ENCODE peak calls at places on chromosomes 11 and 22, in ten cellular contexts. M is HL-60, Z is transverse colon, X is HepG2, R is K562, F is sigmoid colon, I is spleen, D is stomach, Q is breast epithelium, U is HCT116. B is an unnamed sample.

GRCh38 chr11:16299390-16299789 is 57.0 kb downstream of the SOX6 start:
- DNase-seq in U (no peak), M (no peak), D (no peak), F (no peak), R (no peak), X (no peak), I (no peak), Z (no peak), Q (no peak), B (no peak)

GRCh38 chr11:124409906-124410305 is 11.1 kb upstream of the OR8B3 start:
- DNase-seq in R (no peak), X (no peak), I (no peak), F (no peak), M (peak; percentile 4), D (no peak), Q (no peak), U (no peak), Z (no peak), B (no peak)

GRCh38 chr11:19905280-19905853 is 192.7 kb downstream of the NAV2 start:
- DNase-seq in U (peak; percentile 23), I (no peak), R (peak; percentile 34), D (no peak), M (no peak), F (no peak), Q (no peak), Z (no peak), X (peak; percentile 51), B (peak; percentile 63)

GRCh38 chr11:59669611-59670009 is 773 bp upstream of the PATL1 start:
- DNase-seq in F (peak; percentile 73), Z (peak; percentile 42), U (no peak), D (peak; percentile 34), R (peak; percentile 33), Q (peak; percentile 55), X (no peak), I (peak; percentile 91), M (no peak), B (no peak)

GRCh38 chr11:59173080-59173963 is 1.4 kb downstream of the DTX4 start:
- DNase-seq in Z (peak; percentile 41), U (no peak), I (peak; percentile 86), R (no peak), M (no peak), X (peak; percentile 13), F (no peak), Q (no peak), D (peak; percentile 35), B (no peak)

GRCh38 chr11:22832315-22833041 is 2.9 kb upstream of the SVIP start:
- DNase-seq in X (peak; percentile 15), I (no peak), F (no peak), M (no peak), U (peak; percentile 6), D (no peak), Z (no peak), R (peak; percentile 28), Q (no peak), B (peak; percentile 37)

GRCh38 chr22:39996732-39997131 is 2.0 kb downstream of the FAM83F start:
- DNase-seq in I (no peak), R (no peak), U (no peak), X (no peak), Z (no peak), F (no peak), Q (no peak), M (no peak), D (no peak), B (peak; percentile 11)

GRCh38 chr11:33936745-33937612 is 45.1 kb upstream of the LMO2 start:
- DNase-seq in X (no peak), Z (peak; percentile 22), I (no peak), M (peak; percentile 50), F (peak; percentile 83), Q (no peak), R (peak; percentile 67), D (no peak), U (no peak), B (peak; percentile 99)

GRCh38 chr11:86742436-86742805 is 57.9 kb upstream of the PRSS23 start:
- DNase-seq in Q (no peak), F (no peak), Z (no peak), D (no peak), X (no peak), U (no peak), I (no peak), R (no peak), M (no peak), B (no peak)

GRCh38 chr11:133821776-133822175 is 23.5 kb downstream of the SPATA19 start:
- DNase-seq in D (peak; percentile 65), Q (no peak), M (peak; percentile 37), X (peak; percentile 48), R (peak; percentile 53), I (no peak), Z (peak; percentile 20), U (peak; percentile 27), F (no peak), B (no peak)

GRCh38 chr11:66055021-66055420 is 2.9 kb downstream of the SF3B2 start:
- DNase-seq in Z (no peak), U (no peak), R (no peak), Q (no peak), D (no peak), F (peak; percentile 63), X (no peak), M (no peak), I (peak; percentile 75), B (no peak)

GRCh38 chr11:29914203-29914930 is 102.5 kb downstream of the KCNA4 start:
- DNase-seq in R (no peak), F (no peak), Q (no peak), Z (no peak), U (no peak), X (no peak), I (no peak), D (no peak), M (no peak), B (no peak)

GRCh38 chr22:46162771-46163170 is 12.4 kb downstream of the PPARA start:
- DNase-seq in R (no peak), U (no peak), Z (no peak), X (no peak), D (peak; percentile 68), F (no peak), I (no peak), Q (no peak), M (no peak), B (no peak)
- TF ChIP-seq POLR2AphosphoS5 in R (no peak), U (no peak), Z (no peak), X (no peak), D (peak; percentile 24), F (no peak), I (no peak), Q (no peak), M (no peak), B (no peak)

DNA sequence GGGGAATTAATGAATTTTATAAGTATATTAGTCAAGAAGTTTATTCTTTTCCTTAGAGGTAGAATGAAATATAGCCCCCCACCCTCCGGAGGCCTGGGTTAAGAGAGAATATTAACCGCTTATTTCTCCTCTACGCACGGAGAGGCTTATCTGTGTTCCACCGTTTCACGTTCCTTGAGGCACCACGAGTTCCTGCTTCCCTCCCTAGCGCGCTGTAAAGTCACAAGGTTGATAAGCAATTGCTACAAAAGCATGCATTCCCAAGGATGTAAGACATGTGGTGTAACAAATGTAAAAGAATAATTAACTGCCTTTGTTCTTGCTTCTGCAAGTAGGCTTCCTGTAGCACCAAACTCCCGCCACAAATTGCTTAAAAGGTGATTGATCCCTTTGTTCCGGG is 1.5 kb upstream of the ANKRD42 start:
- DNase-seq in Z (no peak), F (no peak), D (no peak), M (no peak), I (no peak), Q (no peak), U (no peak), R (peak; percentile 20), X (no peak), B (no peak)
- H3K4me3 ChIP-seq in Z (peak overlapping the region; percentile 86), F (no peak overlapping the region), D (peak overlapping the region; percentile 73), M (peak overlapping the region; percentile 92), I (peak overlapping the region; percentile 96), Q (peak overlapping the region; percentile 89), U (no peak overlapping the region), R (peak overlapping the region; percentile 82), X (peak overlapping the region; percentile 98), B (no peak overlapping the region)

GRCh38 chr22:42379961-42380537 is 52.2 kb downstream of the NFAM1 start:
- DNase-seq in Z (no peak), Q (no peak), D (no peak), R (no peak), M (no peak), U (no peak), I (no peak), F (no peak), X (no peak), B (no peak)
- TF ChIP-seq POLR2AphosphoS5 in Z (no peak), Q (no peak), D (no peak), R (no peak), M (no peak), U (no peak), I (no peak), F (no peak), X (no peak), B (no peak)

GRCh38 chr22:22169923-22170322 is 74.7 kb upstream of the VPREB1 start:
- DNase-seq in M (no peak), F (no peak), X (no peak), U (no peak), Z (no peak), I (no peak), D (no peak), Q (no peak), R (no peak), B (no peak)

GRCh38 chr22:22167791-22168189 is 76.8 kb upstream of the VPREB1 start:
- DNase-seq in I (peak; percentile 83), Q (no peak), M (no peak), F (no peak), X (no peak), D (no peak), Z (peak; percentile 56), U (no peak), R (no peak), B (no peak)

GRCh38 chr22:22168941-22169867 is 75.4 kb upstream of the VPREB1 start:
- DNase-seq in I (no peak), F (no peak), X (no peak), Z (no peak), U (no peak), Q (no peak), M (no peak), R (no peak), D (no peak), B (no peak)

GRCh38 chr22:22166941-22167713 is 77.5 kb upstream of the VPREB1 start:
- DNase-seq in M (no peak), F (no peak), D (no peak), Q (no peak), R (no peak), U (no peak), I (no peak), Z (no peak), X (no peak), B (no peak)

DNA sequence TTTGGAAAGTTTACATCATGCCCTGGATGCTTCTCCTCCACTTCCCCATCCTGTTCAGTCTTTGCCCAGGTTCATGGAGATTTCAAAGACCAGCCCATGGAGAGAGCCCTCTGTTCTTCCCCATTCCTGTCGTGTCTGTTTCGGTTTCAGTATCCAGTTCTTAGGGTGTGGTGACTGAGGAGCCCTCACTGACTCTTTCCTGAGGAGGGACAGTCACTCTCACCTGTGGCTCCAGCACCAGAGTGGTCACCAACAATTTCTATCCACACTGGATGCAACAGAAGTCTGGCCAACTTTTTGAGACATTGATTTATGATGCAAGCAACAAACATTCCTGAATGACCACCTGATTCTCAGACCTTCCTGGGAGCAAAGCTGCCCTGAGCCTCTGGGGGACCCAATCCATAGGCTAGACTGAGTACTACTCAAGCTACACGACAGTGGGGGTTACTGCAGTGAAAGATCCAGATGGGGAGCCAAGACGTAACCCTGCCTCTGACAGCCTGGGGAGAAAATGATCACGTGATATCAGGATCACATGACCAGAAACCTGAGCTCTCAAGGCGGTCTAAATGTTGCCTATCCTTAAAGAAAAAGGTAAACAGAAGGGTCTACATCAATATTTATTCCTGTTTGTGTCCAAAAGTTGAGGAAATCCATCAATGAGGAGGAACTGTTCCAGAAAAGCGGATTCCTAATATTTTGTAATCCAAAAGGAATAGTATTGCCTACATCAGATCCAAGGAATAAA is 76.2 kb upstream of the VPREB1 start:
- DNase-seq in R (peak; percentile 98), F (no peak), D (no peak), Q (no peak), I (no peak), X (peak; percentile 25), Z (peak; percentile 26), M (peak; percentile 21), U (peak; percentile 88), B (no peak)
- H3K4me3 ChIP-seq in R (peak overlapping the region; percentile 3), F (no peak overlapping the region), D (no peak overlapping the region), Q (peak overlapping the region; percentile 43), I (peak overlapping the region; percentile 20), X (no peak overlapping the region), Z (peak overlapping the region; percentile 21), M (no peak overlapping the region), U (peak overlapping the region; percentile 4), B (no peak overlapping the region)

B was measured in endothelial cell of umbilical vein.